ENCODE peak calls at places on chromosomes 16 and 17, in six cellular contexts. C, K, T, I, S and R are unnamed samples.

GRCh38 chr17:7552621-7553051 is 3.8 kb downstream of the TNFSF12 start:
- DNase-seq in C (peak), K (no peak), T (peak), I (no peak), S (no peak), R (no peak)

GRCh38 chr17:21249911-21250703 is 3.1 kb downstream of the NATD1 start:
- DNase-seq in C (no peak), K (no peak), T (no peak), I (no peak), S (no peak), R (no peak)

GRCh38 chr16:29645699-29646187 is 17.3 kb upstream of the SPN start:
- DNase-seq in C (no peak), K (no peak), T (no peak), I (no peak), S (peak), R (no peak)

GRCh38 chr16:77918792-77919707 is 103.3 kb upstream of the CLEC3A start:
- DNase-seq in C (no peak), K (no peak), T (peak), I (peak), S (no peak), R (peak)

GRCh38 chr16:66639091-66639885 is 34.8 kb downstream of the CMTM3 start:
- DNase-seq in C (no peak), K (no peak), T (no peak), I (no peak), S (no peak), R (no peak)

GRCh38 chr17:19812407-19812806 is 55.3 kb downstream of the ULK2 start:
- DNase-seq in C (no peak), K (no peak), T (peak), I (no peak), S (peak), R (no peak)

GRCh38 chr16:8492690-8493089 is 97.6 kb downstream of the TMEM114 start:
- DNase-seq in C (no peak), K (no peak), T (no peak), I (no peak), S (no peak), R (no peak)

GRCh38 chr17:31252741-31253140 is 44.3 kb downstream of the OMG start:
- DNase-seq in C (no peak), K (no peak), T (no peak), I (no peak), S (no peak), R (no peak)

GRCh38 chr16:72848759-72849664 is 198.9 kb downstream of the ZFHX3 start:
- DNase-seq in C (no peak), K (no peak), T (peak), I (peak), S (no peak), R (peak)

GRCh38 chr17:13597723-13598347 is 3.9 kb downstream of the HS3ST3A1 start:
- DNase-seq in C (no peak), K (no peak), T (peak), I (peak), S (peak), R (no peak)

GRCh38 chr17:64074704-64075484 is 54.5 kb upstream of the ICAM2 start:
- DNase-seq in C (no peak), K (no peak), T (no peak), I (no peak), S (no peak), R (peak)

GRCh38 chr17:63573634-63574033 is 23.4 kb downstream of the DCAF7 start:
- DNase-seq in C (no peak), K (no peak), T (no peak), I (peak), S (peak), R (no peak)

GRCh38 chr17:64411999-64412771 is 21.5 kb upstream of the PECAM1 start:
- DNase-seq in C (peak), K (no peak), T (peak), I (no peak), S (peak), R (no peak)